ENCODE peak calls at places on chromosomes 6 and 20, in five cellular contexts. V is suprapubic skin, W is right lobe of liver, P is body of pancreas, A is breast epithelium. R is an unnamed sample.
A peak's percentile ranks its signal among the peaks of the same experiment; 100 is the strongest.

GRCh38 chr6:87743454-87743853 is 41.4 kb upstream of the AKIRIN2 start:
- DNase-seq in A (no peak), V (no peak), P (no peak), W (no peak), R (no peak)

GRCh38 chr6:146908786-146909185 is 295.4 kb upstream of the STXBP5 start:
- DNase-seq in W (no peak), P (no peak), A (no peak), V (no peak), R (no peak)

GRCh38 chr6:52409499-52409898 is 10.6 kb upstream of the EFHC1 start:
- DNase-seq in A (no peak), W (no peak), V (no peak), P (no peak), R (no peak)

GRCh38 chr20:57427239-57428127 is 36.3 kb downstream of the RBM38 start:
- DNase-seq in V (no peak), A (no peak), P (no peak), W (no peak), R (no peak)

GRCh38 chr6:160428818-160429744 is 80.9 kb downstream of the SLC22A3 start:
- DNase-seq in V (no peak), P (no peak), W (no peak), A (no peak), R (peak; percentile 29)

GRCh38 chr20:36017034-36017951 is 48.9 kb downstream of the CNBD2 start:
- DNase-seq in P (peak; percentile 75), A (peak; percentile 47), V (no peak), W (no peak), R (no peak)

GRCh38 chr6:23202207-23202606 is 632.8 kb downstream of the HDGFL1 start:
- DNase-seq in W (no peak), V (no peak), A (no peak), P (no peak), R (no peak)

GRCh38 chr6:136058852-136059251 is 191.3 kb downstream of the MTFR2 start:
- DNase-seq in W (no peak), P (no peak), A (no peak), V (no peak), R (no peak)

GRCh38 chr20:12166053-12166717 is 248.5 kb downstream of the BTBD3 start:
- DNase-seq in V (no peak), P (peak; percentile 26), A (peak; percentile 21), W (no peak), R (peak; percentile 82)

GRCh38 chr6:44667668-44668390 is 280.3 kb downstream of the CDC5L start:
- DNase-seq in W (peak; percentile 45), A (no peak), P (peak; percentile 27), V (no peak), R (no peak)

GRCh38 chr6:7052441-7052936 is 55.3 kb upstream of the RREB1 start:
- DNase-seq in V (peak; percentile 75), A (no peak), W (peak; percentile 52), P (peak; percentile 68), R (peak; percentile 71)

GRCh38 chr6:44049163-44049988 is 77.9 kb downstream of the MRPL14 start:
- DNase-seq in V (no peak), P (no peak), A (no peak), W (peak; percentile 10), R (peak; percentile 31)

GRCh38 chr6:87918461-87918941 is 129.1 kb upstream of the SPACA1 start:
- DNase-seq in P (no peak), A (no peak), W (no peak), V (no peak), R (no peak)

GRCh38 chr20:51412333-51412761 is 130.2 kb downstream of the NFATC2 start:
- DNase-seq in A (peak; percentile 42), V (peak; percentile 71), P (no peak), W (peak; percentile 63), R (peak; percentile 46)

GRCh38 chr20:32168184-32168910 is 39.2 kb downstream of the PLAGL2 start:
- DNase-seq in A (no peak), V (peak; percentile 16), P (no peak), W (no peak), R (no peak)

GRCh38 chr6:20366082-20366834 is 35.4 kb upstream of the E2F3 start:
- DNase-seq in W (no peak), P (no peak), V (no peak), A (peak; percentile 31), R (no peak)

GRCh38 chr20:10832146-10832545 is 158.3 kb upstream of the JAG1 start:
- DNase-seq in P (no peak), W (no peak), A (no peak), V (no peak), R (no peak)

GRCh38 chr6:11067348-11067747 is 23.2 kb upstream of the ELOVL2 start:
- DNase-seq in P (peak; percentile 53), V (no peak), A (no peak), W (peak; percentile 69), R (no peak)

GRCh38 chr20:60224914-60225313 is 266.7 kb downstream of the CDH26 start:
- DNase-seq in A (no peak), W (no peak), V (no peak), P (no peak), R (no peak)

GRCh38 chr6:112802154-112802553 is 455.0 kb downstream of the RFPL4B start:
- DNase-seq in W (no peak), P (no peak), A (no peak), V (no peak), R (no peak)

GRCh38 chr6:96631248-96631647 is 68.3 kb downstream of the FHL5 start:
- DNase-seq in A (no peak), P (no peak), W (no peak), V (no peak), R (no peak)

GRCh38 chr6:161830866-161831600 is 557.2 kb upstream of the AGPAT4 start:
- DNase-seq in W (no peak), V (no peak), P (no peak), A (no peak), R (no peak)

GRCh38 chr20:46120136-46120535 is 2.0 kb downstream of the CD40 start:
- DNase-seq in V (no peak), A (no peak), P (no peak), W (no peak), R (no peak)

GRCh38 chr20:46123482-46124245 is 5.5 kb downstream of the CD40 start:
- DNase-seq in W (no peak), V (peak; percentile 21), A (no peak), P (no peak), R (no peak)

GRCh38 chr20:46122071-46122470 is 4.0 kb downstream of the CD40 start:
- DNase-seq in W (no peak), V (peak; percentile 46), A (no peak), P (no peak), R (no peak)

GRCh38 chr20:46121531-46121930 is 3.4 kb downstream of the CD40 start:
- DNase-seq in W (no peak), P (no peak), V (no peak), A (no peak), R (no peak)

DNA sequence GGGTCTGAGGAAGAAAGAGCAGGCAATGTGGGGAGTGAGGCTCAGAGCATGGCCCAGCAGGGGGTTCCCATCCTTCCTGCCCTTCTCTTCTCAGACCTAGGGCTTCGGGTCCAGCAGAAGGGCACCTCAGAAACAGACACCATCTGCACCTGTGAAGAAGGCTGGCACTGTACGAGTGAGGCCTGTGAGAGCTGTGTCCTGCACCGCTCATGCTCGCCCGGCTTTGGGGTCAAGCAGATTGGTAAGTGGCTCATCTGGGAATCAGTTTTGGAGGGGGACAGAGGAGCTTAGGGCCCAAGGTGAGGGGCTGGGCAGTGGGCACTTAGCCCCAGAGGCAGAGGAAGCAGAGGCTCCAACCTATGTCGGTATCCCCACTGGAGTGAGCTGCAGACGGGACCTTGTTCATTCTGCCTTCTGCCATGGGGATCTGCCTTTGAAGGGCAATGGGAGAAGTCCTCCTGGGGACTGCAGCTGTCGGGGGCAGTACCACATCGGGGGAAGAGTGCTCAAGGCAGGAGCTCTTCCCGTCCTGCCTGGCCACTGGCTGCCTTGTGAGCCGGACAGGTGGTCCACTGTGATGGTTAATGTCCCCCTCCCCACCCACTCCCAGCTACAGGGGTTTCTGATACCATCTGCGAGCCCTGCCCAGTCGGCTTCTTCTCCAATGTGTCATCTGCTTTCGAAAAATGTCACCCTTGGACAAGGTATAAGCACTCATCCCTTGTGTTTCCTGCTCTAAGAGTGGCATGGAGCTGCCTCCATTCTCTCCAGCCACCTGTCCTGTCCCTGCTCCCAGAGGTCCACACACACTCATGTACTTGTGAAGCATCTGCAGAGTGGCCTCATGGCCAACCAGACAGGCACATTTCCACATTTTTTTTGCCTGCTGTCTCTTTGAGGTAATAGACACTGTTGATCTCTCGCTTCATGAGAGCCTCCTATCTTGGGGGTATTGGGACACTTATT is 4.7 kb downstream of the CD40 start:
- DNase-seq in V (peak; percentile 36), P (no peak), W (no peak), A (no peak), R (no peak)
- TF ChIP-seq POLR2A in V (no peak), P (no peak), W (no peak), A (no peak), R (no peak)

GRCh38 chr20:62927128-62927705 is 912 bp upstream of the DIDO1 start:
- DNase-seq in W (no peak), V (no peak), P (no peak), A (no peak), R (no peak)

GRCh38 chr20:62928246-62928939 is 2.1 kb upstream of the DIDO1 start:
- DNase-seq in V (no peak), W (no peak), P (no peak), A (no peak), R (no peak)

GRCh38 chr20:62931464-62931863 is 5.2 kb upstream of the DIDO1 start:
- DNase-seq in P (no peak), W (no peak), A (no peak), V (no peak), R (no peak)

GRCh38 chr20:62926229-62927127 is at the start of gene DIDO1:
- DNase-seq in W (peak; percentile 95), A (peak; percentile 85), V (peak; percentile 89), P (peak; percentile 92), R (peak; percentile 90)

DNA sequence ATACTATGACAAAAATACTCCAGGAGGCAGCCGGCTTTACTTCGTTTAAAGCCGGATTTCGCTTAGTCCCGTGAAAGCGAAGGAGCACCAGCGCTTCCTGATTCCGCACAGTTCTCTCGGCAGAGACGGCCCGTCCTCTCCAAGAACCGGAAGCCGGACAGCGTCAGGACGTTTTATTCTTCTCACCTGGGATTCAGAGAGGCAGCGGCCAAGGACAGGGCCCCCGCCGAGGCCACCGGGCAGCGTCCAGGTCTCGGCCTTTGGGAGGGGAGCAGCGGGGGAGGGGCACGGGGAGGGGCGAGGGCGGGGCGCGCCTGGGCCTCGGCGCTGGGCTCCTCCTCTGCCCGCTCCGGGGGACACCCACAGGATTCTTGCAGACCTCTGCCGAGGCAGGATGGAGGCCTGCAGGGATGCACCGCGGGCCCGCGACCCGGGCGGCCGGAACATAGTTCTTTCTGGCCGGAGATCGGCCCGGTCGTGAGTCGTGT is 2.8 kb upstream of the DIDO1 start:
- DNase-seq in P (peak; percentile 82), W (peak; percentile 86), A (peak; percentile 53), V (peak; percentile 82), R (peak; percentile 87)
- H3K27ac ChIP-seq in P (peak overlapping the region; percentile 74), W (peak overlapping the region; percentile 79), A (peak overlapping the region; percentile 88), V (peak overlapping the region; percentile 84), R (peak overlapping the region; percentile 85)

GRCh38 chr6:36099872-36100483 is 30.3 kb upstream of the MAPK13 start:
- DNase-seq in W (no peak), V (no peak), P (no peak), A (no peak), R (no peak)
- TF ChIP-seq POLR2A in W (no peak), V (no peak), P (no peak), A (no peak), R (no peak)

DNA sequence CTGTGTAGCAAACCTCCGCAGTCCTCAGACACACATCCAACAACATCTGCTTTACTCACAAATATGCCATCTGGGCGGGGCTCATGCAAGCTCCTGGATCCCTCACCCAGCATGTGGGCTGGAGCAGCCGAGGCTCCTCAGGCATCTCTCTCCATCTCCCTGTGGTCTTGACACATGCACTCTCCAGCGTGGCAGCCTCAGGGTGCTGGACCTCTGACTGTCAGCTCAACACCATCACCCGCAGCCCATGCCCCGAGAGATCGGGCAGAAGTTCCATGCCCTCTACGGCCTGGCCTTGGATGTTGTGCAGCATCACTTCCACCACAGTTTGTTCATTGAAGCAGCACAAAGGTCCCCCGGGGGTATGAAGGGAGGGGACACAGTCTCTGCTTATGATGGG is 32.6 kb upstream of the CD93 start:
- DNase-seq in P (no peak), A (no peak), W (no peak), V (peak; percentile 48), R (no peak)
- H3K27ac ChIP-seq in P (no peak overlapping the region), A (no peak overlapping the region), W (no peak overlapping the region), V (peak overlapping the region; percentile 51), R (peak overlapping the region; percentile 47)

R was measured in heart left ventricle.